ENCODE peak calls at places on chromosomes 12 and 14, in six cellular contexts. V is effector CD8-positive, alpha-beta T cell; O is mesendoderm; F is HTR-8/SVneo; T is amniotic stem cell; U is foreskin fibroblast. S is an unnamed sample.

GRCh38 chr14:25896777-25897176 is 701.1 kb downstream of the NOVA1 start:
- DNase-seq in T (no peak), U (no peak), V (no peak), F (no peak), O (peak; percentile 84), S (no peak)

GRCh38 chr12:71636704-71637115 is 26.9 kb downstream of the ZFC3H1 start:
- DNase-seq in V (no peak), F (peak; percentile 30), T (peak; percentile 54), O (peak; percentile 80), U (peak; percentile 23), S (peak; percentile 60)

GRCh38 chr12:101792046-101792931 is 38.5 kb downstream of the GNPTAB start:
- DNase-seq in O (peak; percentile 70), T (no peak), V (no peak), F (no peak), U (no peak), S (peak; percentile 17)

GRCh38 chr12:97637770-97638169 is 175.2 kb downstream of the RMST start:
- DNase-seq in T (no peak), V (no peak), F (no peak), U (no peak), O (peak; percentile 40), S (no peak)

GRCh38 chr12:82225871-82226270 is 132.3 kb downstream of the CCDC59 start:
- DNase-seq in F (no peak), V (no peak), U (no peak), O (peak; percentile 42), T (no peak), S (no peak)

GRCh38 chr12:130128764-130129735 is 33.2 kb upstream of the FZD10 start:
- DNase-seq in V (no peak), O (no peak), F (no peak), T (no peak), U (no peak), S (no peak)

GRCh38 chr12:109951136-109951535 is 45.0 kb downstream of the GIT2 start:
- DNase-seq in O (no peak), V (no peak), F (peak; percentile 45), T (peak; percentile 79), U (peak; percentile 83), S (no peak)

GRCh38 chr12:6957741-6958608 is 6.8 kb downstream of the PTPN6 start:
- DNase-seq in T (no peak), V (no peak), O (no peak), U (no peak), F (no peak), S (no peak)

GRCh38 chr12:15276088-15276698 is 46.1 kb upstream of the PTPRO start:
- DNase-seq in O (peak; percentile 57), U (peak; percentile 36), V (no peak), F (peak; percentile 10), T (no peak), S (peak; percentile 49)

GRCh38 chr14:90387201-90387600 is 9.6 kb upstream of the CALM1 start:
- DNase-seq in F (no peak), O (no peak), T (no peak), U (no peak), V (no peak), S (no peak)

GRCh38 chr12:91274886-91275285 is 92.3 kb upstream of the DCN start:
- DNase-seq in T (no peak), V (no peak), U (peak; percentile 14), O (peak; percentile 42), F (no peak), S (peak; percentile 46)

GRCh38 chr14:94689985-94690400 is 77.8 kb downstream of the SERPINA3 start:
- DNase-seq in T (no peak), O (peak; percentile 21), V (no peak), U (no peak), F (no peak), S (no peak)

GRCh38 chr14:101825797-101826196 is 64.3 kb downstream of the PPP2R5C start:
- DNase-seq in U (no peak), V (no peak), F (no peak), O (no peak), T (no peak), S (no peak)

GRCh38 chr14:53915364-53916014 is 41.1 kb downstream of the BMP4 start:
- DNase-seq in V (no peak), U (no peak), O (no peak), F (no peak), T (no peak), S (no peak)

GRCh38 chr12:101670007-101670671 is 27.3 kb upstream of the CHPT1 start:
- DNase-seq in T (peak; percentile 13), U (peak; percentile 20), F (peak; percentile 28), O (peak; percentile 48), V (no peak), S (no peak)

S was measured in putamen.